ENCODE peak calls at places on chromosomes 2 and 18, in seven cellular contexts. L is K562, N is HCT116, S is SK-N-SH, E is HepG2, M is GM12878, Q is H1. H is an unnamed sample.

GRCh38 chr2:47592381-47592780 is 189.4 kb downstream of the MSH2 start:
- DNase-seq in L (no peak), S (no peak), E (no peak), M (no peak), N (no peak), Q (no peak), H (no peak)

GRCh38 chr2:119820275-119820674 is 60.6 kb downstream of the PTPN4 start:
- DNase-seq in Q (no peak), M (no peak), E (no peak), N (no peak), S (peak; percentile 14), L (no peak), H (no peak)

GRCh38 chr2:138559648-138560047 is 58.1 kb downstream of the SPOPL start:
- DNase-seq in N (no peak), Q (no peak), M (no peak), E (no peak), L (no peak), S (no peak), H (no peak)

GRCh38 chr18:78813898-78814297 is 165.7 kb upstream of the SALL3 start:
- DNase-seq in M (no peak), L (no peak), N (no peak), E (no peak), Q (no peak), S (no peak), H (no peak)

GRCh38 chr18:58064406-58064998 is 20.5 kb downstream of the NEDD4L start:
- DNase-seq in L (no peak), Q (no peak), E (no peak), M (no peak), S (no peak), N (no peak), H (no peak)

GRCh38 chr2:239465017-239466001 is 64.5 kb upstream of the HDAC4 start:
- DNase-seq in N (no peak), Q (no peak), M (no peak), S (no peak), E (no peak), L (no peak), H (no peak)

GRCh38 chr2:42028571-42029148 is 19.2 kb upstream of the PKDCC start:
- DNase-seq in L (no peak), E (no peak), S (no peak), Q (no peak), N (no peak), M (peak; percentile 66), H (no peak)

GRCh38 chr18:63997041-63997440 is 27.2 kb downstream of the SERPINB8 start:
- DNase-seq in Q (no peak), E (no peak), L (no peak), N (no peak), M (no peak), S (no peak), H (no peak)

GRCh38 chr2:98394595-98395153 is 48.4 kb downstream of the CNGA3 start:
- DNase-seq in N (no peak), L (no peak), S (no peak), Q (no peak), E (no peak), M (no peak), H (no peak)

GRCh38 chr2:127454595-127455565 is 36.7 kb downstream of the PROC start:
- DNase-seq in E (peak; percentile 97), M (no peak), S (no peak), Q (no peak), L (no peak), N (no peak), H (no peak)

GRCh38 chr2:127453013-127453391 is 34.8 kb downstream of the PROC start:
- DNase-seq in S (no peak), L (no peak), E (no peak), Q (no peak), M (no peak), N (no peak), H (no peak)

GRCh38 chr2:127453392-127454171 is 35.4 kb downstream of the PROC start:
- DNase-seq in Q (no peak), E (peak; percentile 85), N (no peak), S (peak; percentile 28), M (no peak), L (peak; percentile 74), H (no peak)

GRCh38 chr2:127456960-127457359 is 38.7 kb downstream of the PROC start:
- DNase-seq in M (no peak), L (no peak), Q (no peak), S (no peak), E (no peak), N (no peak), H (no peak)

DNA sequence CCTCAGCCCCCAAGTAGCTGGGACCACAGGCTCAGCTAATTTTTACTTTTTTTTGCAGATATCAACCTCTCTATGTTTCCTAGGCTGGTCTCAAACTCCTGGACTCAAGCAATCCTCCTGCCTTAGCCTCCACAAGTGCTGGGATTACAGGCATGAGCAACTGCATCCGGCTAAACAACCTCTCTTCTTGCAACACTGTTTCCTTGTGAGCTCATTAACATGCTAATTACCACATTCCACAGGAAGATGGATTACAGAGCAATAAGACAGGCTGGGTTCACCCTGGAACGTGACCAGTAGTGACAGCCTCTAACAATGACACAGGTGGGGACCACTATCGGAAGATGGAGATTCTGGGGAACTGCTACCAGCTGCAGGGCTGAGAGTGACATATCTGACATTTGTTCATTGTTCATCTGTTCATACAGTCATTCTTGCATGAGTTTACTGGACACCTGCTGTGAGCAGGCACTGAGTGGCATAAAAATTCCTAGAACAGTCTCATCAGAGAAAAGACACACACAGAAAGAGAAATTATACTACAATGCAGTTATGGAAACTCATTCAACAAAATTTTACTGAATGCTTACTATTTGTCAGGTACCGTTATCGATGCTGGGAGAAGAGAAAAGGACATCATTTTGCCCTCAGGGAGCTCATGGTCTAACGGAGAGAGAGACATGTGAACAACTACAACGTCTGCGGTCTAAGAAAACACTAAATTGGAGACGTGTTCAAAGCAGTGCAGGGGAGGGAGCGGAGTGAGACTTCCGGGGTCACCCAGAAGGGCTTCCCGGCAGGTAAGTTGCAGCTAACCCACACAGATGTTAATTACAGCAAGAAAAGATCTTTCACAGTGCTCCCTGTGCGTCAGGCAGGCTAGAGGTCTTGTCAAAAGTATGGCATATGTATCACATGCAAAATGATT is 37.6 kb downstream of the PROC start:
- DNase-seq in L (no peak), E (peak; percentile 16), Q (no peak), M (no peak), S (no peak), N (no peak), H (no peak)
- TF ChIP-seq JUND in L (no peak), E (no peak), Q (no peak), M (no peak), S (no peak), N (no peak), H (no peak)

DNA sequence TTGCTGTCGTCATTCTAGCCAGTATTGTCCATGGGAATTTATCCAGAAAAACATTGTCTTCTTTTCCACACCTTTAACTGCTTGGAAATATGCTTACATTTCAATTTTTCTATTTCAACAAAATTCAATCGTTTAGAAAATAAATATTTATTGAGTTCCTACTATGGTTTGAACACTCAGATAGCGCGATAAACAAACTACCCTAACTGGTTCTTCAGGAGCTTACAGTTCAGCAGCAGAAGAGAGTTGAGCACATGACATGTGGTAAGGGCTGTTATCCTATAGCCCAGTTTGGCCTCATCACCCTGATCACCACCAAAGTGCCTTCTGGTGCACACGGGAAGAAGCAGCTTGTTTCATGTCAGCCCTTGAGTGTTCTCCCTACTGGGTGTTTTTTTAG is 375.2 kb upstream of the SMIM21 start:
- DNase-seq in Q (no peak), E (no peak), N (no peak), S (no peak), L (no peak), M (no peak), H (peak; percentile 68)
- TF ChIP-seq JUND in Q (no peak), E (no peak), N (no peak), S (no peak), L (no peak), M (no peak), H (no peak)

GRCh38 chr2:85438291-85439110 is 20.0 kb downstream of the SH2D6 start:
- DNase-seq in L (no peak), E (peak; percentile 42), N (no peak), S (no peak), M (no peak), Q (no peak), H (no peak)

GRCh38 chr2:85437488-85438290 is 19.2 kb downstream of the SH2D6 start:
- DNase-seq in S (peak; percentile 97), L (peak; percentile 86), M (no peak), Q (no peak), N (no peak), E (no peak), H (no peak)

GRCh38 chr2:85435986-85436835 is 17.7 kb downstream of the SH2D6 start:
- DNase-seq in L (no peak), N (no peak), Q (no peak), E (no peak), S (no peak), M (no peak), H (no peak)

GRCh38 chr2:85435220-85435958 is 16.9 kb downstream of the SH2D6 start:
- DNase-seq in Q (no peak), L (no peak), N (no peak), E (no peak), M (no peak), S (no peak), H (no peak)

DNA sequence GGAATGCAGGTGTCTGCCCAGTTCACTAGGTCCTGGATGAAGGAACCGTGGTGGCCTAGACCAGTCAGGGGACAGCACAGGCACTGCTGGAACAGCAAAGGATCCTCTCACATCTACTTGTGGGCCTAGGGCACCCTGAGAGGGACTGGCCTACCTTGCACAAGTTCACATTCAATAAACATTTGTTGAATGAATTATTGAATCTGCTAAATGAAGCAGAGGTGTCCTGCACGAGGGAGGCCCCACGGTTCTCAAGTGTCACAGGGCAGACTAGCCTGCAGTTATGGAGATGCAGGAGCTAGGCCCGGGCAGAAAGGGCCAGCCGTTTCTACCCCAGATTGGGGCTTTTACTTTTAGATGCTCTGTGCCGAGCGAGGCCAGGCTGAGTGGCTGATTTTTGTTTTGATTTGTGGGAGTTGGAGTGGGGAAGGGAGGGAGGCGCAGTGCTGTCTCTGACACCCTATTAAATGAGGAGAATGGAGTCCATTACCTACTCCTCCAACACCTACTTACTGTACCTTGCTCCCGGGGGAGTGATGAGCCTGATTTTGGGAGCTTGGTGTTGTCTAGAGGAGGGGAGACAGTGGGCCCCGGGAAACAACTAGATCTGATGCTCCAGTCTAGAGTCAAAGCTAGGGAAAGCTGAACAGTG is 18.4 kb downstream of the SH2D6 start:
- DNase-seq in Q (no peak), M (no peak), S (no peak), N (no peak), E (no peak), L (no peak), H (no peak)
- TF ChIP-seq JUND in Q (no peak), M (no peak), S (no peak), N (no peak), E (no peak), L (no peak), H (no peak)

GRCh38 chr2:237553959-237554358 is 12.4 kb upstream of the PRLH start:
- DNase-seq in S (no peak), L (no peak), M (no peak), E (no peak), N (no peak), Q (no peak), H (no peak)

GRCh38 chr2:237557633-237558015 is 8.8 kb upstream of the PRLH start:
- DNase-seq in N (no peak), S (no peak), E (no peak), Q (no peak), M (no peak), L (no peak), H (no peak)

GRCh38 chr2:237558918-237559645 is 7.3 kb upstream of the PRLH start:
- DNase-seq in E (no peak), L (no peak), N (no peak), M (no peak), Q (no peak), S (no peak), H (peak; percentile 98)

GRCh38 chr2:237555560-237555959 is 10.8 kb upstream of the PRLH start:
- DNase-seq in M (no peak), S (no peak), E (no peak), L (no peak), Q (no peak), N (no peak), H (no peak)

GRCh38 chr2:237556773-237557632 is 9.4 kb upstream of the PRLH start:
- DNase-seq in S (no peak), N (no peak), E (no peak), Q (no peak), L (no peak), M (peak; percentile 89), H (peak; percentile 33)
- TF ChIP-seq JUND in S (no peak), N (no peak), E (no peak), Q (no peak), L (no peak), M (peak; percentile 80), H (no peak)

H was measured in T47D.